ENCODE peak calls at places on chromosomes 12 and 14, in four cellular contexts. J, D, P and E are unnamed samples. For H4K20me1 and H3K4me1, the result is how much of the 10 kb centered on the place peaks cover.

GRCh38 chr12:116138380-116138779 is 139.1 kb downstream of the MED13L start:
- DNase-seq in J (no peak), D (peak), P (no peak), E (no peak)

GRCh38 chr12:2640709-2641108 is 154.1 kb upstream of the FKBP4 start:
- DNase-seq in J (peak), D (peak), P (peak), E (peak)

GRCh38 chr14:28656704-28657255 is 109.8 kb upstream of the FOXG1 start:
- DNase-seq in J (peak), D (no peak), P (no peak), E (no peak)

GRCh38 chr12:53660064-53660463 is 15.8 kb downstream of the ATP5MC2 start:
- DNase-seq in J (no peak), D (no peak), P (peak), E (peak)

GRCh38 chr14:99634443-99634842 is 10.5 kb upstream of the HHIPL1 start:
- DNase-seq in J (no peak), D (no peak), P (no peak), E (no peak)

GRCh38 chr12:54736549-54736948 is 88.4 kb upstream of the DCD start:
- DNase-seq in J (no peak), D (no peak), P (no peak), E (no peak)

GRCh38 chr14:23071975-23072539 is 14.7 kb upstream of the CDH24 start:
- DNase-seq in J (peak), D (peak), P (no peak), E (no peak)

GRCh38 chr12:57110189-57111045 is 745 bp downstream of the STAT6 start:
- DNase-seq in J (peak), D (peak), P (peak), E (peak)

GRCh38 chr14:96978525-96979272 is 181.5 kb downstream of the VRK1 start:
- DNase-seq in J (no peak), D (no peak), P (no peak), E (no peak)

GRCh38 chr12:76929499-76929898 is 50.7 kb upstream of the CSRP2 start:
- DNase-seq in J (no peak), D (no peak), P (no peak), E (no peak)

GRCh38 chr12:70843363-70843762 is 77.2 kb downstream of the PTPRR start:
- DNase-seq in J (no peak), D (no peak), P (no peak), E (no peak)

GRCh38 chr14:76926521-76927251 is 100.5 kb downstream of the LRRC74A start:
- DNase-seq in J (no peak), D (peak), P (no peak), E (peak)

GRCh38 chr12:31224768-31225448 is 101.0 kb downstream of the SINHCAF start:
- DNase-seq in J (no peak), D (no peak), P (no peak), E (no peak)

GRCh38 chr14:56046999-56047398 is 71.2 kb upstream of the PELI2 start:
- DNase-seq in J (no peak), D (no peak), P (no peak), E (no peak)

DNA sequence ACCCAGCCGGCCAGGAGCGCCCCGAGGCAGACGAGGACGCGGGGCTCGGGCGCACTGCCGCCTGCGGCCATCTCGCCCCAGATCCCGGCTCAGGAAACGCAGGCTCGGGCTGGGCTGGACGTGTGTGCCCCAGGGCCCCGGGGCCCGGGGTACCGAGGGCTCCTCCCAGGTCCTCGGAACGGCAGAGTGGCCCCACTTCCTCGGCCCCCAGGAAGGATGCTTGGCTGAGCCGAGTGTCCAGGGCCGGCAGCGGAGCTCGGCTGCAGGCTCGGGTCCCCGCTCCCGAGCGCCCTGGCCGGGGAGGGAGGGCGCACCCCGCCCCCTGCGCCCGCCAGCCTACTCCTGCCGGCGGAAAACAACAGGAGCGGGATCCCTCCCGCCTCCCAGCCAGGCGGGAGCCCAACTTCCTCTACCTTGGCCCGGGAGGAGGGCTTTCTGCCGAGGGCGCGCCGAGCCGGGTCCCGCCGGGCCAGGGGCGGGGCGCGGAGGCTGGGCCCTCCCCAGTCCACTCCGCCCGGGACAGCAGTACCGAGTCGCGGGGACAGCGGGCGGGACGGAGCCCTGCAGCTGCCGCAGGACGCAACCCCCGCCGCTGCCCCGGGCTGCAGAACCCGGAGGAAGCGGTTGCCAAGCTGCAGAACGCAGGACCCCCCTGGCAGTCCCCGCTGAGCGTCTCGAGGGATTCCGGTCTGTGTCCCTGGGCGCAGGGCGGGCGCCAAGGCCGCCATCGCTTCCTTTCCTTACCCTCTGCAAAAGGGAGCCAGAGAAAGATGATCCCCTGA is at the start of gene VSIG10:
- DNase-seq in J (peak), D (peak), P (peak), E (peak)
- H4K20me1 ChIP-seq in J (under half), D (under half), P (under half), E (under half)

GRCh38 chr12:62265511-62265910 is 5.3 kb downstream of the USP15 start:
- DNase-seq in J (no peak), D (no peak), P (no peak), E (no peak)

GRCh38 chr12:62260733-62261683 is 804 bp downstream of the USP15 start:
- DNase-seq in J (peak), D (peak), P (peak), E (peak)

GRCh38 chr12:62267026-62267425 is 6.8 kb downstream of the USP15 start:
- DNase-seq in J (no peak), D (no peak), P (no peak), E (no peak)

GRCh38 chr12:62261876-62262275 is 1.7 kb downstream of the USP15 start:
- DNase-seq in J (no peak), D (no peak), P (no peak), E (no peak)

DNA sequence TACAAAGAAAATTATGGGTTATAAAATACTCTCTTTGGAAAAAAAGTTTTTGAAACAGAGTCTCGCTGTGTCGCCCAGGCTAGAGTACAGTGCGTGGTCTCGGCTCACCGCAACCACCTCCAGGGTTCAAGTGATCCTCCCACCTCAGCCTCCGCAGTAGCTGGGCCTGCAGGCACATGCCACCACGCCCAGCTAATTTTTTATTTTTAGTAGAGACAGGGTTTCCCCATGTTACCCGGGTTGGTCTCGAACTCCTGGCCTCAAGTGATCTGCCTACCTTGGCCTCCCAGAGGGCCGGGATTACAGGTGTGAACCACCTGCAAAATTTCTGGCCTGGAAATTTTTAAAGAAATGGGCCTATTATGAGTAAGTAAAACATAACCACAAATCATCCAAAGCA is 3.8 kb downstream of the USP15 start:
- DNase-seq in J (no peak), D (no peak), P (no peak), E (no peak)
- H3K4me1 ChIP-seq in J (under half), D (under half), P (under half), E (under half)

GRCh38 chr14:103641181-103641580 is 12.2 kb downstream of the KLC1 start:
- DNase-seq in J (peak), D (no peak), P (no peak), E (peak)
- H4K20me1 ChIP-seq in J (under half), D (half or more), P (under half), E (under half)

GRCh38 chr14:39768579-39768978 is 336.3 kb upstream of the FBXO33 start:
- DNase-seq in J (no peak), D (no peak), P (no peak), E (no peak)
- H3K4me1 ChIP-seq in J (under half), D (under half), P (under half), E (under half)